ENCODE peak calls at places on chromosomes 4 and X, in five cellular contexts. D is activated CD8-positive, alpha-beta T cell treated with anti-CD3 and anti-CD28 coated beads, Interleukin-2, amount 10 ng/mL, durations not matched to agents 7 days and 5 days; E is dorsolateral prefrontal cortex; Z is endothelial cell; C is neural crest cell. X is an unnamed sample.

GRCh38 chr4:157768419-157768818 is 404.4 kb downstream of the GASK1B start:
- DNase-seq in Z (no peak), D (no peak), E (no peak), C (no peak), X (no peak)

GRCh38 chr4:177448850-177449249 is 6.6 kb upstream of the AGA start:
- DNase-seq in D (no peak), Z (no peak), E (no peak), C (no peak), X (no peak)

GRCh38 chr4:139550724-139551429 is 5.1 kb downstream of the SETD7 start:
- DNase-seq in D (no peak), C (no peak), Z (no peak), E (no peak), X (no peak)

GRCh38 chrX:40845331-40845911 is 110.1 kb upstream of the MED14 start:
- DNase-seq in C (no peak), D (no peak), Z (no peak), E (peak), X (no peak)

GRCh38 chrX:10615931-10616780 is 4.2 kb downstream of the MID1 start:
- DNase-seq in D (peak), Z (peak), E (peak), C (no peak), X (peak)

GRCh38 chr4:47784222-47784621 is 53.6 kb downstream of the CORIN start:
- DNase-seq in C (no peak), E (no peak), D (no peak), Z (no peak), X (no peak)

GRCh38 chr4:35125995-35126712 is 1118.2 kb downstream of the ARAP2 start:
- DNase-seq in E (no peak), D (no peak), Z (no peak), C (no peak), X (no peak)

GRCh38 chr4:123659262-123659661 is 262.7 kb downstream of the SPRY1 start:
- DNase-seq in C (no peak), Z (no peak), D (no peak), E (no peak), X (no peak)

GRCh38 chrX:10433296-10433965 is 187.0 kb downstream of the MID1 start:
- DNase-seq in C (no peak), E (no peak), D (no peak), Z (no peak), X (no peak)

GRCh38 chrX:48939417-48940228 is 17.8 kb downstream of the OTUD5 start:
- DNase-seq in D (peak), E (no peak), C (no peak), Z (no peak), X (no peak)

GRCh38 chr4:96228463-96228862 is 388.6 kb downstream of the PDHA2 start:
- DNase-seq in Z (no peak), D (no peak), C (no peak), E (no peak), X (no peak)

GRCh38 chr4:66777097-66777496 is 768.2 kb downstream of the CENPC start:
- DNase-seq in Z (no peak), D (no peak), E (no peak), C (no peak), X (no peak)

GRCh38 chrX:28888421-28888820 is 301.2 kb downstream of the IL1RAPL1 start:
- DNase-seq in D (no peak), E (no peak), C (no peak), Z (no peak), X (no peak)

GRCh38 chr4:54218736-54219135 is 10.4 kb upstream of the PDGFRA start:
- DNase-seq in Z (no peak), D (no peak), E (no peak), C (no peak), X (no peak)

GRCh38 chrX:23334536-23334870 is at the start of gene PTCHD1:
- DNase-seq in Z (no peak), E (no peak), C (no peak), D (no peak), X (no peak)

GRCh38 chr4:3852309-3852708 is 86.1 kb downstream of the ADRA2C start:
- DNase-seq in D (no peak), Z (no peak), C (no peak), E (no peak), X (no peak)

GRCh38 chr4:184544711-184545409 is 70.5 kb upstream of the IRF2 start:
- DNase-seq in C (no peak), Z (no peak), D (no peak), E (no peak), X (no peak)

GRCh38 chr4:54657556-54658313 is at the start of gene KIT:
- DNase-seq in C (peak), Z (peak), E (no peak), D (peak), X (no peak)

GRCh38 chr4:19239565-19239964 is 1012.1 kb upstream of the SLIT2 start:
- DNase-seq in Z (no peak), E (no peak), D (no peak), C (no peak), X (no peak)

GRCh38 chr4:7120341-7120740 is 52.5 kb upstream of the GRPEL1 start:
- DNase-seq in C (no peak), Z (no peak), E (no peak), D (no peak), X (no peak)

GRCh38 chrX:1661048-1661921 is 46.4 kb downstream of the ASMT start:
- DNase-seq in C (no peak), Z (no peak), D (peak), E (no peak), X (no peak)

GRCh38 chrX:54633641-54634040 is 103.6 kb downstream of the GNL3L start:
- DNase-seq in E (no peak), Z (no peak), C (no peak), D (no peak), X (no peak)

GRCh38 chr4:128812360-128812958 is 3.0 kb downstream of the JADE1 start:
- DNase-seq in E (peak), Z (peak), D (peak), C (no peak), X (no peak)

GRCh38 chr4:176587920-176588319 is 204.8 kb downstream of the VEGFC start:
- DNase-seq in C (no peak), E (no peak), Z (no peak), D (no peak), X (no peak)

GRCh38 chrX:134502686-134503085 is 42.7 kb downstream of the HPRT1 start:
- DNase-seq in D (no peak), E (no peak), Z (no peak), C (no peak), X (no peak)

GRCh38 chr4:158811704-158812103 is 42.9 kb downstream of the FNIP2 start:
- DNase-seq in Z (no peak), D (no peak), E (no peak), C (no peak), X (no peak)

GRCh38 chr4:184444953-184445309 is 29.4 kb downstream of the IRF2 start:
- DNase-seq in C (no peak), Z (no peak), D (no peak), E (no peak), X (no peak)